ENCODE peak calls at places on chromosome 2, in six cellular contexts. One of them, this sample, is unnamed.
A peak's percentile ranks its signal among the peaks of the same experiment; 100 is the strongest.

GRCh38 chr2:197176457-197176964 is 134.1 kb downstream of the ANKRD44 start:
- DNase-seq in cardiac muscle cell: no peak
- DNase-seq in HCT116: no peak
- DNase-seq in A549: no peak
- DNase-seq in IMR-90: no peak
- DNase-seq in thoracic aorta: no peak
- DNase-seq in this sample: no peak

GRCh38 chr2:105134076-105134475 is 96.2 kb downstream of the MRPS9 start:
- DNase-seq in HCT116: no peak
- DNase-seq in IMR-90: peak; percentile 4
- DNase-seq in thoracic aorta: no peak
- DNase-seq in A549: no peak
- DNase-seq in cardiac muscle cell: no peak
- DNase-seq in this sample: no peak

GRCh38 chr2:189304360-189304759 is 124.8 kb upstream of the COL5A2 start:
- DNase-seq in HCT116: no peak
- DNase-seq in IMR-90: no peak
- DNase-seq in A549: no peak
- DNase-seq in thoracic aorta: no peak
- DNase-seq in cardiac muscle cell: no peak
- DNase-seq in this sample: no peak

GRCh38 chr2:27884546-27884945 is 5.6 kb downstream of the RBKS start:
- DNase-seq in HCT116: no peak
- DNase-seq in cardiac muscle cell: no peak
- DNase-seq in thoracic aorta: no peak
- DNase-seq in IMR-90: no peak
- DNase-seq in A549: no peak
- DNase-seq in this sample: no peak

GRCh38 chr2:39065616-39066015 is 55.2 kb downstream of the SOS1 start:
- DNase-seq in cardiac muscle cell: no peak
- DNase-seq in IMR-90: no peak
- DNase-seq in thoracic aorta: no peak
- DNase-seq in A549: no peak
- DNase-seq in HCT116: no peak
- DNase-seq in this sample: no peak

GRCh38 chr2:108364676-108365297 is 13.0 kb upstream of the SULT1C4 start:
- DNase-seq in HCT116: no peak
- DNase-seq in A549: peak; percentile 59
- DNase-seq in thoracic aorta: no peak
- DNase-seq in IMR-90: peak; percentile 36
- DNase-seq in cardiac muscle cell: no peak
- DNase-seq in this sample: no peak

GRCh38 chr2:43410055-43410604 is 183.7 kb upstream of the ZFP36L2 start:
- DNase-seq in IMR-90: no peak
- DNase-seq in cardiac muscle cell: no peak
- DNase-seq in thoracic aorta: no peak
- DNase-seq in HCT116: no peak
- DNase-seq in A549: no peak
- DNase-seq in this sample: no peak

GRCh38 chr2:110679337-110679707 is 1.5 kb upstream of the BUB1 start:
- DNase-seq in A549: no peak
- DNase-seq in IMR-90: no peak
- DNase-seq in HCT116: no peak
- DNase-seq in cardiac muscle cell: no peak
- DNase-seq in thoracic aorta: no peak
- DNase-seq in this sample: no peak

GRCh38 chr2:200252661-200253067 is 53.8 kb upstream of the SPATS2L start:
- DNase-seq in HCT116: no peak
- DNase-seq in thoracic aorta: no peak
- DNase-seq in A549: no peak
- DNase-seq in cardiac muscle cell: no peak
- DNase-seq in IMR-90: peak; percentile 93
- DNase-seq in this sample: no peak

GRCh38 chr2:217467331-217467730 is 535.5 kb downstream of the TNS1 start:
- DNase-seq in IMR-90: peak; percentile 63
- DNase-seq in cardiac muscle cell: no peak
- DNase-seq in HCT116: no peak
- DNase-seq in A549: no peak
- DNase-seq in thoracic aorta: no peak
- DNase-seq in this sample: no peak

GRCh38 chr2:217289153-217289908 is 429.5 kb upstream of the TNP1 start:
- DNase-seq in A549: no peak
- DNase-seq in thoracic aorta: no peak
- DNase-seq in cardiac muscle cell: peak; percentile 28
- DNase-seq in IMR-90: peak; percentile 39
- DNase-seq in HCT116: no peak
- DNase-seq in this sample: no peak

GRCh38 chr2:28088970-28089369 is 198.4 kb downstream of the BABAM2 start:
- DNase-seq in IMR-90: peak; percentile 56
- DNase-seq in thoracic aorta: no peak
- DNase-seq in HCT116: no peak
- DNase-seq in cardiac muscle cell: no peak
- DNase-seq in A549: peak; percentile 33
- DNase-seq in this sample: no peak

GRCh38 chr2:238948765-238949641 is 101.1 kb downstream of the TWIST2 start:
- DNase-seq in cardiac muscle cell: no peak
- DNase-seq in HCT116: no peak
- DNase-seq in thoracic aorta: no peak
- DNase-seq in A549: no peak
- DNase-seq in IMR-90: peak; percentile 67
- DNase-seq in this sample: no peak

GRCh38 chr2:7392076-7392787 is 475.0 kb downstream of the RNF144A start:
- DNase-seq in thoracic aorta: no peak
- DNase-seq in IMR-90: no peak
- DNase-seq in A549: no peak
- DNase-seq in cardiac muscle cell: no peak
- DNase-seq in HCT116: no peak
- DNase-seq in this sample: no peak

GRCh38 chr2:1746174-1747064 is 2.1 kb upstream of the PXDN start:
- DNase-seq in HCT116: no peak
- DNase-seq in thoracic aorta: no peak
- DNase-seq in IMR-90: no peak
- DNase-seq in cardiac muscle cell: no peak
- DNase-seq in A549: no peak
- DNase-seq in this sample: no peak

GRCh38 chr2:179422037-179422643 is 157.5 kb upstream of the SESTD1 start:
- DNase-seq in thoracic aorta: peak; percentile 11
- DNase-seq in IMR-90: peak; percentile 77
- DNase-seq in HCT116: peak; percentile 58
- DNase-seq in cardiac muscle cell: peak; percentile 82
- DNase-seq in A549: peak; percentile 66
- DNase-seq in this sample: peak; percentile 64

GRCh38 chr2:174344716-174345472 is 10.1 kb downstream of the SP9 start:
- DNase-seq in HCT116: peak; percentile 46
- DNase-seq in cardiac muscle cell: no peak
- DNase-seq in thoracic aorta: no peak
- DNase-seq in A549: peak; percentile 55
- DNase-seq in IMR-90: peak; percentile 63
- DNase-seq in this sample: no peak

GRCh38 chr2:197107291-197108269 is 181.1 kb upstream of the PGAP1 start:
- DNase-seq in A549: peak; percentile 53
- DNase-seq in cardiac muscle cell: no peak
- DNase-seq in HCT116: no peak
- DNase-seq in thoracic aorta: no peak
- DNase-seq in IMR-90: peak; percentile 69
- DNase-seq in this sample: no peak

GRCh38 chr2:158723921-158724802 is 71.0 kb upstream of the DAPL1 start:
- DNase-seq in HCT116: peak; percentile 35
- DNase-seq in thoracic aorta: no peak
- DNase-seq in IMR-90: no peak
- DNase-seq in A549: peak; percentile 84
- DNase-seq in cardiac muscle cell: no peak
- DNase-seq in this sample: no peak

GRCh38 chr2:143528021-143528420 is 398.8 kb downstream of the ARHGAP15 start:
- DNase-seq in A549: no peak
- DNase-seq in thoracic aorta: no peak
- DNase-seq in HCT116: no peak
- DNase-seq in IMR-90: no peak
- DNase-seq in cardiac muscle cell: no peak
- DNase-seq in this sample: no peak

DNA sequence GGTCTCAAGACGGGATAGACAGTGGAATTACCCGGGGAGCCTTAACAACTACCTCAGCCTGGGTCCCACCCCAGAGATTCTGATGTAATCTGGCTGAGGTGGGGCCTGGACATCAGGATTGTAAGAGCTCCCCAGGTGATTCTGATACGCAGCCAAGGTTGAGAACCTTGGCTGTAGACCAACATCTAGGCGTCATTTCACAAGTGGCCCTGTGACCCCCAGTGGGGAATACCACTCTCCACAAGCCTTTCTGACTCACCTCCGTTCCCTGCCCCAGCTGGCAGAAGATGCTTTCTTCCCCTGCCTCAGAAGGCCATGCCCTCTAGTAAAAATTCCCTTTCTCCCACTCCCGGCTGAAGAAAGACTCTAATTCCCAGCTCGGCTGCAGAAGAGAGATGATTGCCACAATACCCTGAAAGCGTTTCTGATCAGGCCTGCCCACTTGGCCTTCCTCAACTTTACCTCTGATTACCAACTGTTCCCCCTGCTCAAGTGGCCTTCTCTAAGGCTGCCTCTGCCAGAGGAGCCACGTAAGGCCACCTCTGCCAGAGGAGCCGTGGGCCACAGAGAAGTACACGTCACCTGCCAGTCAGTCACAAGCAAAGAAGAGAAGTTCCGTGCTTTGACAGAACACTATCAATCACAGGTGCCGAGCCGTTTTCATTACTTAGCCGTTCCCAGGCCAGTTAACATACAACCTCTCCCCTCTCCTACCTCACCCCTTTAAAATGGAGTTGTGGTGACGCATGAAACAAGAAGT is 116.8 kb upstream of the PKDCC start:
- DNase-seq in HCT116: peak; percentile 26
- DNase-seq in thoracic aorta: no peak
- DNase-seq in cardiac muscle cell: no peak
- DNase-seq in IMR-90: no peak
- DNase-seq in A549: peak; percentile 95
- DNase-seq in this sample: no peak
- H3K4me1 ChIP-seq in HCT116: peaks cover 18% of the 10 kb centered on the region
- H3K4me1 ChIP-seq in thoracic aorta: peaks cover 3% of the 10 kb centered on the region
- H3K4me1 ChIP-seq in cardiac muscle cell: peaks cover 55% of the 10 kb centered on the region
- H3K4me1 ChIP-seq in IMR-90: peaks cover 28% of the 10 kb centered on the region
- H3K4me1 ChIP-seq in A549: peaks cover 85% of the 10 kb centered on the region
- H3K4me1 ChIP-seq in this sample: no peaks in the 10 kb centered on the region

DNA sequence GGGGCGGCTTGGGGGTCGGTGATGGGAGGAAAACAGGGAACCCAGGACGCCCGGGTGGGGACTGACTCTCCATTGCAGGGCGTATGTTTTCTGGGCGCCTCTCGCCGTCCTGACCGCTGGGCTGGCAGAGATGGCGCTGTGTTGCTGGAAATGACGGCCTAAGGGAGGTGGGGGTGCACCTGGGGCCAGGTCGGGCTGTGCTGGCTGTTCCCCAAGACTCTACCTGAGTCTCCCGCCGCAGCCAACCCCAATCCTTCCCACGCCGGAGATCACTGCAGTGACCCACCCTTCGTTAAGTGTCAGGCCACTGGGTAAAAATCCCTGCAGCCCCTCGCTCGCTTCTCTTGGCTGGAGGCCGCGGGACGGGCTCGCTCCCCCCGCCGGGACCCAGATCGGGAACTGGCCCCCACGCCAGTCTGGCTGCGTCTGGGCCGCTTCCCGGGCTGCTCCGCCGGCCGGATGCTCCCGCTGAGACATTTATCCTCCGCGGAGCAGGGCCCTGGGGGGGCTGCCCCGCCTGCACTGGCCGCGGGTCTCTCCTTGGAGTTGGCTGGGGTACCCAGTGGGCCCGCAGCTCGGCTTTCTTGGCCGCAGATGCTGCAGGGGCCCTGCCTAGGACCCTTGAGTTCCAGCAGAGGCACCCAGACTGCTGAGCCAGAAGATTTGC is 7.8 kb upstream of the ARMC9 start:
- DNase-seq in thoracic aorta: no peak
- DNase-seq in HCT116: no peak
- DNase-seq in IMR-90: no peak
- DNase-seq in A549: no peak
- DNase-seq in cardiac muscle cell: no peak
- DNase-seq in this sample: peak; percentile 87
- H3K4me3 ChIP-seq in thoracic aorta: peak overlapping the region; percentile 69
- H3K4me3 ChIP-seq in HCT116: no peak overlapping the region
- H3K4me3 ChIP-seq in IMR-90: no peak overlapping the region
- H3K4me3 ChIP-seq in A549: no peak overlapping the region
- H3K4me3 ChIP-seq in cardiac muscle cell: no peak overlapping the region
- H3K4me3 ChIP-seq in this sample: peak overlapping the region; percentile 22

GRCh38 chr2:11647834-11648600 is 22.0 kb downstream of the NTSR2 start:
- DNase-seq in thoracic aorta: no peak
- DNase-seq in cardiac muscle cell: no peak
- DNase-seq in IMR-90: no peak
- DNase-seq in A549: no peak
- DNase-seq in HCT116: no peak
- DNase-seq in this sample: no peak
- TF ChIP-seq CTCF in thoracic aorta: no peak
- TF ChIP-seq CTCF in cardiac muscle cell: peak; percentile 59
- TF ChIP-seq CTCF in IMR-90: peak; percentile 35
- TF ChIP-seq CTCF in A549: no peak
- TF ChIP-seq CTCF in HCT116: peak; percentile 39
- TF ChIP-seq CTCF in this sample: no peak

DNA sequence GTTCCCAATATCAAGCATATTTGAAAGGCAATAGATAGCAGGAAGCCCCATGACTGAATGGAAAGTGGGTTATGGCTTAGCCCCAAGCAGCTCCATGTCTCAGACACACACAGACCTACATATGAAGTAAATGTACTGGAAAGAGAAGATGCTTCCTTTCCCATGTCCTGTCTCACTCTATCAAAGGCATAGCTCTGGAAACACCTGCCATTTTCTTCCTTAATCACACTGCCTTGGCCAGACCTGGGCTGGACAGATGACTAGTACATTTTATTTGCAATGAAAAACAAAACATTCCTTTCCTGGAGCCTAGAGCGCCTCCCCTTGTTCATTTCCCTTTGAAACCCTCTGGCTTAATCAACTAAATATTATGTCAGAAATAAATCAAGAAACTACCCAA is 160.7 kb downstream of the ANTXR1 start:
- DNase-seq in cardiac muscle cell: no peak
- DNase-seq in HCT116: no peak
- DNase-seq in IMR-90: no peak
- DNase-seq in A549: no peak
- DNase-seq in thoracic aorta: no peak
- DNase-seq in this sample: no peak
- H3K4me1 ChIP-seq in cardiac muscle cell: peaks cover 7% of the 10 kb centered on the region
- H3K4me1 ChIP-seq in HCT116: peaks cover 16% of the 10 kb centered on the region
- H3K4me1 ChIP-seq in IMR-90: peaks cover 20% of the 10 kb centered on the region
- H3K4me1 ChIP-seq in A549: peaks cover 32% of the 10 kb centered on the region
- H3K4me1 ChIP-seq in thoracic aorta: peaks cover 67% of the 10 kb centered on the region
- H3K4me1 ChIP-seq in this sample: peaks cover 13% of the 10 kb centered on the region

GRCh38 chr2:103292570-103293265 is 530.9 kb downstream of the TMEM182 start:
- DNase-seq in IMR-90: no peak
- DNase-seq in thoracic aorta: no peak
- DNase-seq in cardiac muscle cell: no peak
- DNase-seq in A549: no peak
- DNase-seq in HCT116: no peak
- DNase-seq in this sample: no peak
- H3K4me3 ChIP-seq in IMR-90: no peak overlapping the region
- H3K4me3 ChIP-seq in thoracic aorta: no peak overlapping the region
- H3K4me3 ChIP-seq in cardiac muscle cell: no peak overlapping the region
- H3K4me3 ChIP-seq in A549: no peak overlapping the region
- H3K4me3 ChIP-seq in HCT116: no peak overlapping the region
- H3K4me3 ChIP-seq in this sample: no peak overlapping the region